ENCODE peak calls at places on chromosomes 5 and 9, in five cellular contexts. One of them, this sample, is unnamed.

GRCh38 chr9:16425572-16425971 is 444.9 kb downstream of the BNC2 start:
- DNase-seq in HT1080: peak; percentile 11
- DNase-seq in upper lobe of right lung: no peak
- DNase-seq in frontal cortex: no peak
- DNase-seq in NCI-H774: no peak
- DNase-seq in this sample: no peak

GRCh38 chr9:32398207-32398606 is 13.8 kb downstream of the ACO1 start:
- DNase-seq in frontal cortex: no peak
- DNase-seq in upper lobe of right lung: no peak
- DNase-seq in NCI-H774: no peak
- DNase-seq in HT1080: no peak
- DNase-seq in this sample: no peak

GRCh38 chr5:133299021-133299420 is 247.2 kb downstream of the HSPA4 start:
- DNase-seq in frontal cortex: no peak
- DNase-seq in upper lobe of right lung: no peak
- DNase-seq in HT1080: no peak
- DNase-seq in NCI-H774: no peak
- DNase-seq in this sample: no peak

GRCh38 chr5:127757576-127757975 is 54.4 kb downstream of the CCDC192 start:
- DNase-seq in NCI-H774: peak; percentile 18
- DNase-seq in HT1080: peak; percentile 37
- DNase-seq in frontal cortex: peak; percentile 21
- DNase-seq in upper lobe of right lung: no peak
- DNase-seq in this sample: no peak

GRCh38 chr9:90107021-90107771 is 502.4 kb downstream of the GADD45G start:
- DNase-seq in NCI-H774: peak; percentile 82
- DNase-seq in upper lobe of right lung: no peak
- DNase-seq in HT1080: peak; percentile 26
- DNase-seq in frontal cortex: no peak
- DNase-seq in this sample: peak; percentile 42

GRCh38 chr5:93574041-93574938 is 6.7 kb downstream of the NR2F1-AS1 start:
- DNase-seq in upper lobe of right lung: no peak
- DNase-seq in frontal cortex: peak; percentile 23
- DNase-seq in NCI-H774: no peak
- DNase-seq in HT1080: no peak
- DNase-seq in this sample: no peak

GRCh38 chr9:93965830-93966577 is 10.8 kb upstream of the BARX1 start:
- DNase-seq in upper lobe of right lung: no peak
- DNase-seq in NCI-H774: no peak
- DNase-seq in HT1080: peak; percentile 18
- DNase-seq in frontal cortex: no peak
- DNase-seq in this sample: no peak

GRCh38 chr9:121770415-121771273 is 119.2 kb downstream of the DAB2IP start:
- DNase-seq in upper lobe of right lung: no peak
- DNase-seq in HT1080: peak; percentile 74
- DNase-seq in frontal cortex: no peak
- DNase-seq in NCI-H774: no peak
- DNase-seq in this sample: peak; percentile 61

GRCh38 chr5:98110270-98110669 is 663.2 kb upstream of the RGMB start:
- DNase-seq in frontal cortex: no peak
- DNase-seq in NCI-H774: no peak
- DNase-seq in upper lobe of right lung: no peak
- DNase-seq in HT1080: peak; percentile 56
- DNase-seq in this sample: peak; percentile 15

GRCh38 chr9:7103382-7104170 is 345.8 kb downstream of the KDM4C start:
- DNase-seq in frontal cortex: no peak
- DNase-seq in upper lobe of right lung: no peak
- DNase-seq in HT1080: peak; percentile 43
- DNase-seq in NCI-H774: no peak
- DNase-seq in this sample: no peak

GRCh38 chr5:59559323-59559722 is 334.2 kb downstream of the PDE4D start:
- DNase-seq in frontal cortex: no peak
- DNase-seq in HT1080: no peak
- DNase-seq in NCI-H774: no peak
- DNase-seq in upper lobe of right lung: no peak
- DNase-seq in this sample: no peak

GRCh38 chr5:78758169-78758839 is 109.7 kb upstream of the LHFPL2 start:
- DNase-seq in upper lobe of right lung: no peak
- DNase-seq in frontal cortex: no peak
- DNase-seq in HT1080: peak; percentile 45
- DNase-seq in NCI-H774: no peak
- DNase-seq in this sample: no peak

GRCh38 chr5:82952326-82952725 is 124.9 kb downstream of the TMEM167A start:
- DNase-seq in upper lobe of right lung: no peak
- DNase-seq in HT1080: peak; percentile 44
- DNase-seq in NCI-H774: no peak
- DNase-seq in frontal cortex: no peak
- DNase-seq in this sample: no peak